ENCODE peak calls at places on chromosomes 13 and 19, in four cellular contexts. C, Z, O and H are unnamed samples. For H3K27me3 and H3K36me3, the result is how much of the 10 kb centered on the place peaks cover.

GRCh38 chr19:13012690-13013608 is 17.7 kb downstream of the NFIX start:
- ATAC-seq in C (peak), Z (peak), O (peak), H (peak)

GRCh38 chr19:46205183-46205984 is 24.2 kb upstream of the IGFL1 start:
- ATAC-seq in C (no peak), Z (no peak), O (no peak), H (no peak)

GRCh38 chr13:36712290-36712689 is 38.5 kb downstream of the SERTM1 start:
- ATAC-seq in C (no peak), Z (no peak), O (no peak), H (no peak)

GRCh38 chr13:110760611-110761010 is 47.1 kb downstream of the ING1 start:
- ATAC-seq in C (no peak), Z (no peak), O (peak), H (no peak)

GRCh38 chr13:29129616-29130015 is 309.5 kb downstream of the MTUS2 start:
- ATAC-seq in C (no peak), Z (no peak), O (no peak), H (no peak)

GRCh38 chr19:54804101-54804500 is 691 bp downstream of the KIR2DL4 start:
- ATAC-seq in C (no peak), Z (no peak), O (no peak), H (no peak)

GRCh38 chr19:46924874-46925547 is 64.2 kb downstream of the ARHGAP35 start:
- ATAC-seq in C (peak), Z (peak), O (peak), H (peak)

GRCh38 chr19:10523135-10523636 is 5.9 kb upstream of the S1PR5 start:
- ATAC-seq in C (no peak), Z (no peak), O (no peak), H (no peak)

GRCh38 chr13:35160921-35161320 is 218.9 kb downstream of the NBEA start:
- ATAC-seq in C (no peak), Z (no peak), O (no peak), H (no peak)

GRCh38 chr19:6739884-6740588 is 556 bp downstream of the TRIP10 start:
- ATAC-seq in C (no peak), Z (no peak), O (no peak), H (no peak)

GRCh38 chr13:103431880-103432279 is 365.7 kb upstream of the SLC10A2 start:
- ATAC-seq in C (no peak), Z (no peak), O (no peak), H (no peak)

GRCh38 chr13:76656496-76656895 is 229.7 kb downstream of the KCTD12 start:
- ATAC-seq in C (no peak), Z (peak), O (no peak), H (no peak)

GRCh38 chr19:17063412-17063811 is 11.8 kb downstream of the HAUS8 start:
- ATAC-seq in C (no peak), Z (no peak), O (no peak), H (no peak)

GRCh38 chr19:54653181-54653809 is 9.5 kb upstream of the LILRB4 start:
- ATAC-seq in C (peak), Z (peak), O (no peak), H (no peak)

GRCh38 chr19:409006-409514 is at the start of gene C2CD4C:
- ATAC-seq in C (peak), Z (peak), O (no peak), H (peak)

GRCh38 chr19:1284979-1285736 is 515 bp upstream of the EFNA2 start:
- ATAC-seq in C (peak), Z (no peak), O (peak), H (no peak)

GRCh38 chr13:107977175-107977574 is 238.2 kb downstream of the LIG4 start:
- ATAC-seq in C (no peak), Z (no peak), O (no peak), H (no peak)

GRCh38 chr13:42011601-42012401 is 36.6 kb upstream of the DGKH start:
- ATAC-seq in C (no peak), Z (no peak), O (peak), H (peak)

GRCh38 chr19:334296-335071 is 10.1 kb downstream of the MIER2 start:
- ATAC-seq in C (no peak), Z (no peak), O (no peak), H (no peak)

GRCh38 chr19:50562329-50562728 is 5.9 kb downstream of the LRRC4B start:
- ATAC-seq in C (no peak), Z (no peak), O (no peak), H (no peak)

GRCh38 chr19:15991602-15992001 is 42.8 kb downstream of the OR10H4 start:
- ATAC-seq in C (no peak), Z (no peak), O (no peak), H (no peak)

GRCh38 chr13:75792526-75793187 is 156.5 kb downstream of the LMO7 start:
- ATAC-seq in C (no peak), Z (no peak), O (peak), H (no peak)

GRCh38 chr13:73533111-73533510 is 474.3 kb downstream of the KLF5 start:
- ATAC-seq in C (no peak), Z (no peak), O (no peak), H (no peak)

GRCh38 chr13:30504081-30504480 is 38.3 kb upstream of the HMGB1 start:
- ATAC-seq in C (no peak), Z (peak), O (no peak), H (no peak)

GRCh38 chr19:1624458-1624857 is 19.2 kb upstream of the UQCR11 start:
- ATAC-seq in C (peak), Z (peak), O (no peak), H (peak)

GRCh38 chr13:20150561-20150960 is 10.3 kb downstream of the GJA3 start:
- ATAC-seq in C (no peak), Z (no peak), O (peak), H (no peak)

GRCh38 chr13:38824342-38824741 is 137.5 kb downstream of the FREM2 start:
- ATAC-seq in C (no peak), Z (no peak), O (no peak), H (no peak)

GRCh38 chr13:80262051-80262695 is 78.8 kb downstream of the SPRY2 start:
- ATAC-seq in C (no peak), Z (no peak), O (no peak), H (no peak)

GRCh38 chr13:92950771-92951170 is 275.8 kb upstream of the GPC6 start:
- ATAC-seq in C (no peak), Z (no peak), O (no peak), H (no peak)

DNA sequence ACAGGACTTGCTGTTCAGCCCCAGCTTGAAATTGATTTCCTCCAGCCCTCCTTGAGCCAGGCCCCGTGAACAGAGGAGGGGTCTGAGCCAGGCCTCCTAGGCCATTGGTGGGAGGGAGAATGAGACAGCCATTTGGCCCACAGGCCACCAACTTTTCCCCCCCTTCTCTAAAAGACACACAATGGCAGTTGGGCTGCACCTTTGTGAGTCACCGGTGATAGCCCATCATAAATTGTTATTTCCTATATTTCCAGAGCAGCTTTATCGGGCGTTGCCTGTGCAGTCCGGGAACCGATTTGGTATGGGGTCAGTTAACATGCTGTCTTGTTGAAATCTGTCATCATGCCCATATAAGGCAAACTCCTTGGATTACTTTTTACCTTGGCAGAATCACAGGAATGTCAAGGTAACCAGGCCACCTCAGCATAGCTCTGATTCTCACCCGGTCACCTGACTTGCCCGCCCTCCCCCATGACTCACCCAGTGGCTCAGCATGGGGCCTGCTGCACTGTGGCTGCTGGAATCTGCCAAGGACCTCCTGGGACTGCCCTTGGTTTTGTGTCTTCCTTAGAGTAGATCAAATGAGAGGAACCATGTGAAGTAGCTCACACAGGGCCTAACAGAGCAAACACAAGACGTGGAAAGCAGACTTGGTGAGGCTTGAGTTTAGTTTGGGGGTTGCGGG is 36.1 kb downstream of the ACTN4 start:
- ATAC-seq in C (peak), Z (peak), O (peak), H (peak)
- TF ChIP-seq POLR2AphosphoS5 in C (peak), Z (peak), O (no peak), H (peak)

GRCh38 chr13:113126265-113127150 is 3.9 kb downstream of the F10 start:
- ATAC-seq in C (no peak), Z (no peak), O (no peak), H (no peak)

GRCh38 chr13:113124211-113125025 is 1.8 kb downstream of the F10 start:
- ATAC-seq in C (no peak), Z (no peak), O (no peak), H (no peak)

GRCh38 chr13:113122571-113123225 is at the start of gene F10:
- ATAC-seq in C (peak), Z (peak), O (peak), H (peak)

GRCh38 chr13:113123226-113124150 is 889 bp downstream of the F10 start:
- ATAC-seq in C (peak), Z (peak), O (peak), H (no peak)

GRCh38 chr13:113125506-113126264 is 3.1 kb downstream of the F10 start:
- ATAC-seq in C (no peak), Z (no peak), O (no peak), H (no peak)
- H3K27me3 ChIP-seq in C (under half), Z (under half), O (under half), H (under half)

GRCh38 chr13:49545661-49546060 is 39.7 kb downstream of the RCBTB1 start:
- ATAC-seq in C (no peak), Z (no peak), O (no peak), H (no peak)
- H3K36me3 ChIP-seq in C (under half), Z (half or more), O (under half), H (under half)

GRCh38 chr13:45367358-45367757 is 26.4 kb upstream of the TPT1 start:
- ATAC-seq in C (peak), Z (peak), O (peak), H (no peak)

GRCh38 chr13:45370922-45371406 is 30.0 kb upstream of the TPT1 start:
- ATAC-seq in C (peak), Z (peak), O (peak), H (peak)

GRCh38 chr13:45369116-45369515 is 28.1 kb upstream of the TPT1 start:
- ATAC-seq in C (no peak), Z (no peak), O (no peak), H (no peak)

GRCh38 chr13:45367995-45368394 is 27.0 kb upstream of the TPT1 start:
- ATAC-seq in C (no peak), Z (no peak), O (peak), H (no peak)

DNA sequence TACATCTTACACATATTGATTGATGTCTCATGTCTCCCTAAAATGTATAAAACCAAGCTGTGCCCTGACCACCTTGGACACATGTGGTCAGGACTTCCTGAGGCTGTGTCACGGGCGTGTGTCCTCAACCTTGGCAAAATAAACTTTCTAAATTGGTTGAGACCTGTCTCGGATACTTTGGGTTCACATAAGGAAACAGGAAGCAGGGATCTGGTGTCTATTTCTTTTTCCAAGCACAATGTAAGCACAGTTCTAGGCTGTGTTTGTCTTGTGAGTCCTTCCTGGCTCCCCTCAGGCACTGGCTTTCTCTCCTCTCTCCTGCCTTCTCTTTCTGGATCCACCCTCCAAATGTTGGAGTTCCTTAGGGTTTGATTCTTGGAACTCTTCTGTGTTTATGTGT is 27.6 kb upstream of the TPT1 start:
- ATAC-seq in C (no peak), Z (no peak), O (no peak), H (no peak)
- TF ChIP-seq POLR2AphosphoS5 in C (no peak), Z (no peak), O (no peak), H (no peak)

DNA sequence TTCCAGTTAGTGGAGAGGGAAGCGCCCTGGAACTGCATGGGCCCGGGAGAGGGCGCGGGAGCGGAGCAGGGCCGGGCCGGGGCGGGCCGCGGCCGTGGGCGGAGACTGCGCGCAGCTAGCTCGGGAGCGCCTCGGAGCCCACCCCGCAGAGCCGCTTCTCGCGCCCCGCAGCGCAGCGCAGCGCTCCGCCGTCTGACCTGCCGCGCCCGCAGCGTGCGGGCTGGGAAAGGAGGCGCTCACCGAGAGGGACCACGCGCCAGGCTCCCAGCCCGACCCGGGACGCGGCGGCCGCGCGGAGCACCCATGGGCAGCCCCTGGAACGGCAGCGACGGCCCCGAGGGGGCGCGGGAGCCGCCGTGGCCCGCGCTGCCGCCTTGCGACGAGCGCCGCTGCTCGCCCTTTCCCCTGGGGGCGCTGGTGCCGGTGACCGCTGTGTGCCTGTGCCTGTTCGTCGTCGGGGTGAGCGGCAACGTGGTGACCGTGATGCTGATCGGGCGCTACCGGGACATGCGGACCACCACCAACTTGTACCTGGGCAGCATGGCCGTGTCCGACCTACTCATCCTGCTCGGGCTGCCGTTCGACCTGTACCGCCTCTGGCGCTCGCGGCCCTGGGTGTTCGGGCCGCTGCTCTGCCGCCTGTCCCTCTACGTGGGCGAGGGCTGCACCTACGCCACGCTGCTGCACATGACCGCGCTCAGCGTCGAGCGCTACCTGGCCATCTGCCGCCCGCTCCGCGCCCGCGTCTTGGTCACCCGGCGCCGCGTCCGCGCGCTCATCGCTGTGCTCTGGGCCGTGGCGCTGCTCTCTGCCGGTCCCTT is at the start of gene MLNR:
- ATAC-seq in C (no peak), Z (peak), O (peak), H (peak)
- H3K27me3 ChIP-seq in C (under half), Z (under half), O (under half), H (under half)